ENCODE peak calls at places on chromosomes 2 and 18, in six cellular contexts. I is HCT116, G is HepG2, J is K562, V is H1, U is SK-N-SH. X is an unnamed sample.

GRCh38 chr2:52810460-52810859 is 957.1 kb upstream of the CHAC2 start:
- DNase-seq in I (peak; percentile 32), J (no peak), G (no peak), U (peak; percentile 2), V (no peak), X (no peak)

GRCh38 chr2:75565523-75566449 is 5.0 kb upstream of the EVA1A start:
- DNase-seq in J (no peak), G (peak; percentile 80), U (peak; percentile 20), I (no peak), V (no peak), X (no peak)

GRCh38 chr2:2328847-2329246 is 2.2 kb downstream of the MYT1L start:
- DNase-seq in I (no peak), G (peak; percentile 7), U (no peak), J (peak; percentile 9), V (no peak), X (peak; percentile 10)

GRCh38 chr2:3180082-3180908 is 197.3 kb downstream of the EIPR1 start:
- DNase-seq in V (no peak), I (no peak), U (peak; percentile 38), G (no peak), J (no peak), X (no peak)

GRCh38 chr18:66523219-66523991 is 80.5 kb downstream of the CDH19 start:
- DNase-seq in U (no peak), J (no peak), V (no peak), G (peak; percentile 33), I (no peak), X (peak; percentile 5)

GRCh38 chr18:74213429-74213828 is 65.1 kb downstream of the TIMM21 start:
- DNase-seq in V (no peak), J (no peak), G (no peak), I (no peak), U (no peak), X (no peak)

GRCh38 chr2:43092520-43093179 is 133.8 kb downstream of the ZFP36L2 start:
- DNase-seq in G (peak; percentile 91), U (no peak), I (no peak), J (no peak), V (no peak), X (no peak)

GRCh38 chr2:30948120-30948519 is 140.9 kb upstream of the CAPN13 start:
- DNase-seq in I (no peak), G (no peak), V (no peak), J (no peak), U (no peak), X (no peak)

GRCh38 chr2:5021148-5021547 is 671.0 kb upstream of the SOX11 start:
- DNase-seq in V (no peak), U (no peak), G (no peak), I (no peak), J (no peak), X (no peak)

GRCh38 chr2:140863713-140864112 is 1267.1 kb downstream of the LRP1B start:
- DNase-seq in J (peak; percentile 6), I (peak; percentile 63), V (no peak), G (peak; percentile 51), U (peak; percentile 29), X (peak; percentile 1)

GRCh38 chr2:12953596-12953995 is 236.9 kb downstream of the TRIB2 start:
- DNase-seq in G (no peak), V (no peak), J (no peak), U (no peak), I (no peak), X (no peak)

GRCh38 chr18:13597068-13597467 is 129.3 kb downstream of the FAM210A start:
- DNase-seq in V (no peak), J (no peak), U (no peak), G (no peak), I (no peak), X (no peak)

GRCh38 chr2:182941121-182941713 is 74.8 kb upstream of the FRZB start:
- DNase-seq in I (no peak), V (no peak), G (no peak), J (no peak), U (peak; percentile 46), X (no peak)

GRCh38 chr2:177691177-177691576 is 298.6 kb downstream of the AGPS start:
- DNase-seq in I (no peak), U (no peak), G (no peak), V (no peak), J (no peak), X (no peak)
- TF ChIP-seq JUND in I (no peak), U (no peak), G (no peak), V (no peak), J (no peak), X (no peak)

DNA sequence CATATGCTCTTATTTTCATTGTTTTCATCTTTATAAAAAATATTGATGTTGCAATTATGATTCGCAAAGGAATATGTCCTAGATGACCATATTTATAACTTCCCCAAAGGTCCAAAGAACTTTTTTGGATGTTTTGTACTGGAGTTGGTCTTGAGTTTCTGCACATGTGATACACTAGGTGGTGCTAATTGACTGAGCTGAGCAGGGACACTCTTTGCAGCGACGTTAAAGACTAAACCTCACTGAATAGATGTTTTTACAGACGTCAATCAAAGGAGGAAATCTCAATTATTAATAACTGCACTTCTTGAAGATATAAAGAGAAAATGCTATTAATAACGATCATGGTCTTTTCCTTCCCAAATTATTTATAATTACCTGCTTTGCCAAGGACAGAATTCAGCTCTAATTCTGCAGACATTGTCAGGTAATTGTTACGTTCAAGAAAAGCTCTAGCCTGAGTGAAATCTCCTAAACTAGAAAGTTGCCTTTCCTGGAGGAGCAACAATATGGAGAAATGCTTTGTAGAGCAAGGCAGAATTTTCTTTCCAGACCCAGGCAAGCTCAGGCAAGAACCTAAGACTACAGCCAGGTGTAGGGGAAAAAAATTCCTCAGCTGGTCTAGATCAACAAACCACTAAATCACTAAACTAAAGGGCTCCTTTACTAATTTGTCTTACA is 119.3 kb upstream of the RBBP8 start:
- DNase-seq in J (peak; percentile 23), V (no peak), U (peak; percentile 43), G (peak; percentile 21), I (no peak), X (peak; percentile 9)
- TF ChIP-seq JUND in J (no peak), V (no peak), U (no peak), G (no peak), I (no peak), X (no peak)

DNA sequence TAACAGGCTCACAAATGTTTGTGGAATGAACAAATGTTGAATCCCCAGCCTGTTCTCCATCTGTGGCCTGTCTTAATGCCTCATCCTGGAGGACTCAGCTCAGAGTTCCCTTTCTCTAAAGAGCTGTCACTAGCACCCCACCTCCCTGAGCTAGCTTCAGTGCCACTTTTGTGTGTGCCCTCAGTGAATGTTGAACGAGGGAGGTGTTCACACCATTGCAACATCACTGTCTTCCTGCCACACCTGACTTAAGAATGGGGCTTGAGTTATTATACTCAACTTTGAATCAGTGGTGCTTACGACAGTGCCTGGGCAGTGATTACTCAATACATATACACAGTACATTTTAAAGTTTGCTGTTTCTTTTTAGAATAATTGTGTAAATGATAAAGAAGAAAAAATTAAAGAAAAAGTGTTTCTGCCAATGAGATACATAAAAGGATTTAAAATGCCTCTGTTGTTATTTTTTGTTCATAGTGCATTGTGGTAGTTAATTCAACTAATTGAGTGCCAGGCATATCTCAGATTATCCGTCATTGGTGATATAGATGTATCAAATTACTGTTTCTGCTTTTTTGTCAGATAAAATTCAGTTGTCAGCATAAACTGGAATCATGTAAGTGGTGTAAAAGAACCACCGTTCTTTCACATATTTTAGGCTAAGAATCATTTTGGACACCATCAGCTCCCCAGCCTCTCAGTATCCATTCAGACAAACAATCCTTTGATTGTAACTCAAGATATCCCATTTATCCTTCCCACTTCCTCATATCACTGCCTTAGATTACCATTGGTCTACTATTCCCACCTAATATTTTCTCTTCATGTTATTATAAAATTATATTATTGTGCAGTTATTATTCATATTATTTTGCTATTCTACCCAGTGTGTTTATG is 304.7 kb downstream of the PTPRM start:
- DNase-seq in V (no peak), U (no peak), I (no peak), G (peak; percentile 49), J (no peak), X (no peak)
- TF ChIP-seq JUND in V (no peak), U (no peak), I (no peak), G (no peak), J (no peak), X (no peak)

GRCh38 chr2:26989156-26989555 is 18.7 kb downstream of the MAPRE3 start:
- DNase-seq in G (no peak), I (no peak), V (no peak), J (no peak), U (no peak), X (no peak)

GRCh38 chr2:26994975-26995374 is 24.5 kb downstream of the MAPRE3 start:
- DNase-seq in U (no peak), G (no peak), I (no peak), V (no peak), J (no peak), X (no peak)

GRCh38 chr2:26993768-26994167 is 23.3 kb downstream of the MAPRE3 start:
- DNase-seq in V (no peak), G (no peak), U (no peak), J (no peak), I (no peak), X (peak; percentile 55)

GRCh38 chr2:26988165-26988879 is 17.9 kb downstream of the MAPRE3 start:
- DNase-seq in U (no peak), V (no peak), J (no peak), I (no peak), G (no peak), X (no peak)

DNA sequence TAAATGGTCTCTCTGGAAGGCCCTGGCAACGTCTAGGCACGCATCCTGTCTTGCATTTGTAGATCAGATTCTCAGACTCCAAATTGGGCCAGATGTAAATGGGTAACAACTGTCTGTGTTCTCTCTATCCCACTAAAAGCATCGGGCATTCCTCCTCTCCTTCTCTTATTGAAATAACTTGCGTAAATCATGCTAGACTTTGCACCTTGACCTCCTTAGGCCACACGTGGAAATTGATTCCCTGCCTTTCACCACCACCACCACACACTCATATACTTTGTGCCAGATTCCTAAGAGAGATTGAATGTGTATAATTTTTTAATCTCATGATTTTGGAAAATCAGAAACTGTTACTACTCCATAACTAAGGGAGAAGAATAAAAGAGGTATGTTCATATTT is 21.3 kb downstream of the MAPRE3 start:
- DNase-seq in J (no peak), G (peak; percentile 53), I (no peak), V (no peak), U (no peak), X (no peak)
- TF ChIP-seq JUND in J (no peak), G (no peak), I (no peak), V (no peak), U (no peak), X (no peak)

DNA sequence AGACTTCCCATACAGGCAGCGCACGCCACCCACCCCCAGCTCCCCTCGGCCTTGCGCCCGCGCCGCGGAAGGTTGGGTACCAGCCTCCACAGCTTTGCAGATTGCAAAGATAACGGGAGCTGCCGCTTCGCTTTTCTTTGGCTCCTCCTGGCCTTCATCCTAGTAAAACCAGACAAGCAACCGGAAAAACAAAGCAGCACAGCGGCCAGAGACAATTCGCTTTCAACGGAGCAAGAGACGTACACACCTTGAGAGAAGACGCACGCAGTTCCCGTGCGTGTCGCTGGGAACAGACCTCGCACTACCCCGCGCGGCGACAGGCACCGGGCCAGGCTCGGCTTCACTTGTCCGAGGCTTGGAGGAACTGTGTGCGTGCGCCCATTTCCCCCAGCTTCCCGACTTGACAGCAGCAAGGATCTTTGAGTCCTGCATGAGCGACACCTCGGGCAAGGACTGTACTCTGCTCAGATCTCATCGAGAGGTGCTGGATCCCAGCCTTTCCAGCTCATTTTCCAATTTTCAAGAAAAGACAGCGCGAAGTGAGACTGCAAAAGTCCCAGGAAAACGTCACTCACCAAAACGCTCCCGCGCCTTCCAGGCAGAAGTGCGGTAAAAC is 964 bp downstream of the ZBTB7C start:
- DNase-seq in G (no peak), U (peak; percentile 37), I (no peak), V (no peak), J (no peak), X (peak; percentile 47)
- TF ChIP-seq JUND in G (no peak), U (no peak), I (no peak), V (no peak), J (no peak), X (no peak)

X was measured in T47D.